ENCODE peak calls at places on chromosomes 7 and 10, in ten cellular contexts. L, F, A, Q, K, T, U, V, P and Z are unnamed samples.

GRCh38 chr10:72186213-72186612 is 29.6 kb upstream of the ANAPC16 start:
- DNase-seq in P (no peak), F (no peak), A (no peak), U (no peak), L (no peak), V (peak), T (peak), K (no peak), Q (no peak), Z (no peak)

GRCh38 chr10:109619914-109620313 is 303.4 kb downstream of the XPNPEP1 start:
- DNase-seq in F (no peak), L (no peak), A (no peak), K (no peak), V (no peak), P (no peak), U (no peak), T (no peak), Q (no peak), Z (no peak)

GRCh38 chr10:56507033-56507432 is 146.0 kb upstream of the ZWINT start:
- DNase-seq in U (no peak), Q (no peak), T (no peak), L (no peak), F (no peak), V (no peak), A (no peak), K (no peak), P (no peak), Z (no peak)

GRCh38 chr7:116588641-116589594 is 64.1 kb downstream of the CAV1 start:
- DNase-seq in Q (peak), K (peak), U (no peak), T (peak), F (no peak), A (no peak), V (peak), P (peak), L (no peak), Z (no peak)

GRCh38 chr10:113239569-113239968 is 289.5 kb downstream of the TCF7L2 start:
- DNase-seq in K (no peak), T (no peak), U (no peak), V (no peak), L (no peak), A (no peak), Q (no peak), F (no peak), P (no peak), Z (no peak)

GRCh38 chr10:26843736-26844135 is 17.0 kb downstream of the ABI1 start:
- DNase-seq in F (no peak), P (no peak), U (no peak), A (no peak), V (no peak), Q (no peak), L (no peak), K (no peak), T (no peak), Z (no peak)

GRCh38 chr7:80807166-80807900 is 111.5 kb downstream of the SEMA3C start:
- DNase-seq in F (no peak), Q (no peak), P (no peak), K (no peak), V (peak), U (no peak), A (no peak), T (no peak), L (no peak), Z (no peak)

GRCh38 chr7:51324206-51324884 is 7.7 kb upstream of the COBL start:
- DNase-seq in Q (no peak), F (peak), K (no peak), A (peak), L (no peak), P (no peak), V (no peak), T (no peak), U (no peak), Z (peak)

GRCh38 chr10:132061030-132061429 is 4.7 kb upstream of the JAKMIP3 start:
- DNase-seq in F (no peak), V (no peak), U (no peak), A (no peak), K (no peak), Q (no peak), P (no peak), T (no peak), L (no peak), Z (no peak)

GRCh38 chr7:149385195-149385955 is 75.5 kb downstream of the ZNF777 start:
- DNase-seq in F (no peak), P (no peak), K (no peak), V (no peak), U (no peak), T (no peak), L (no peak), A (no peak), Q (no peak), Z (no peak)

GRCh38 chr7:157461805-157462771 is 125.3 kb downstream of the DNAJB6 start:
- DNase-seq in Q (no peak), V (no peak), K (no peak), P (no peak), A (no peak), U (no peak), F (peak), T (no peak), L (no peak), Z (no peak)

GRCh38 chr10:75136346-75136745 is 24.9 kb downstream of the SAMD8 start:
- DNase-seq in K (no peak), P (no peak), F (no peak), Q (no peak), U (no peak), A (no peak), V (no peak), T (no peak), L (no peak), Z (no peak)

GRCh38 chr10:112821042-112821441 is 129.0 kb upstream of the TCF7L2 start:
- DNase-seq in T (no peak), K (no peak), F (no peak), Q (no peak), V (no peak), A (no peak), U (no peak), P (no peak), L (no peak), Z (no peak)

GRCh38 chr7:28055161-28055544 is 125.4 kb downstream of the JAZF1 start:
- DNase-seq in T (no peak), K (peak), L (no peak), F (no peak), P (no peak), Q (no peak), U (peak), V (no peak), A (no peak), Z (no peak)

GRCh38 chr7:67414858-67415257 is 418.2 kb downstream of the TYW1 start:
- DNase-seq in T (no peak), A (no peak), P (no peak), Q (no peak), L (no peak), K (no peak), F (no peak), U (no peak), V (no peak), Z (no peak)

GRCh38 chr10:121510201-121510771 is 88.0 kb downstream of the FGFR2 start:
- DNase-seq in F (no peak), L (no peak), V (no peak), T (no peak), P (no peak), K (peak), Q (no peak), A (no peak), U (no peak), Z (no peak)

GRCh38 chr10:27147701-27148100 is 6.5 kb downstream of the YME1L1 start:
- DNase-seq in U (no peak), L (no peak), F (no peak), T (no peak), Q (no peak), K (no peak), A (no peak), V (no peak), P (no peak), Z (no peak)